ENCODE peak calls at places on chromosomes 7 and 10, in ten cellular contexts. C is heart right ventricle; A is naive thymus-derived CD4-positive, alpha-beta T cell; I is IMR-90; W is MM.1S; P is left lung; E is PC-9; T is tibial nerve; B is NT2/D1; V is ovary. R is an unnamed sample. For H3K4me1, the result is how much of the 10 kb centered on the place peaks cover.

GRCh38 chr7:157476201-157476600 is 139.4 kb downstream of the DNAJB6 start:
- DNase-seq in B (no peak), C (no peak), E (no peak), W (no peak), A (no peak), I (no peak), P (no peak), V (no peak), T (no peak), R (no peak)

GRCh38 chr10:127834221-127834620 is 58.5 kb downstream of the CLRN3 start:
- DNase-seq in T (no peak), B (no peak), P (no peak), E (no peak), C (peak), V (no peak), A (no peak), I (no peak), W (no peak), R (no peak)

GRCh38 chr7:27124096-27124978 is 6.2 kb downstream of the HOXA4 start:
- DNase-seq in I (peak), P (peak), W (no peak), C (no peak), E (no peak), T (no peak), B (no peak), A (no peak), V (peak), R (no peak)

GRCh38 chr10:37857287-37858211 is at the start of gene ZNF248:
- DNase-seq in T (peak), A (peak), V (peak), P (peak), C (peak), W (peak), I (peak), B (peak), E (peak), R (peak)

GRCh38 chr10:29861811-29862505 is 197.4 kb downstream of the JCAD start:
- DNase-seq in T (no peak), B (no peak), C (no peak), E (no peak), A (no peak), P (no peak), I (no peak), V (no peak), W (no peak), R (no peak)

GRCh38 chr7:85521108-85521694 is 334.3 kb upstream of the SEMA3D start:
- DNase-seq in V (no peak), P (no peak), W (no peak), C (no peak), T (no peak), B (no peak), E (no peak), I (peak), A (no peak), R (no peak)

GRCh38 chr10:104779701-104780100 is 138.6 kb downstream of the SORCS3 start:
- DNase-seq in C (no peak), W (no peak), T (no peak), I (no peak), V (no peak), B (no peak), E (no peak), P (no peak), A (no peak), R (no peak)

GRCh38 chr10:42986618-42987017 is 90.3 kb upstream of the RET start:
- DNase-seq in E (no peak), W (no peak), T (no peak), B (no peak), A (no peak), I (peak), C (no peak), V (no peak), P (no peak), R (no peak)

GRCh38 chr10:82267960-82268359 is 393.0 kb downstream of the NRG3 start:
- DNase-seq in P (no peak), V (no peak), B (no peak), E (no peak), A (no peak), I (no peak), C (no peak), T (no peak), W (peak), R (no peak)

GRCh38 chr7:99949645-99950228 is 20.3 kb upstream of the GJC3 start:
- DNase-seq in A (peak), T (no peak), P (no peak), I (peak), E (no peak), C (no peak), B (no peak), W (no peak), V (no peak), R (no peak)

GRCh38 chr7:150404172-150404784 is 25.1 kb downstream of the ZNF775 start:
- DNase-seq in P (no peak), C (no peak), E (no peak), I (no peak), A (peak), B (no peak), V (no peak), W (no peak), T (no peak), R (no peak)

GRCh38 chr7:57245206-57245605 is 113.0 kb upstream of the ZNF479 start:
- DNase-seq in W (no peak), I (no peak), A (no peak), T (no peak), E (no peak), B (no peak), V (no peak), C (no peak), P (no peak), R (no peak)

GRCh38 chr10:29702288-29703164 is 67.8 kb upstream of the SVIL start:
- DNase-seq in C (no peak), W (no peak), V (no peak), E (no peak), T (no peak), B (no peak), P (no peak), A (peak), I (peak), R (no peak)

GRCh38 chr7:88230646-88231045 is 10.8 kb upstream of the SRI start:
- DNase-seq in V (no peak), B (no peak), I (no peak), C (no peak), E (no peak), P (no peak), W (no peak), A (no peak), T (no peak), R (no peak)
- H3K4me1 ChIP-seq in V (under half), B (under half), I (under half), C (under half), E (under half), P (under half), W (under half), A (under half), T (under half), R (under half)

GRCh38 chr10:46270086-46270811 is 16.5 kb upstream of the ANTXRL start:
- DNase-seq in C (no peak), V (no peak), I (no peak), W (no peak), B (no peak), P (no peak), E (no peak), T (no peak), A (no peak), R (no peak)

GRCh38 chr10:46266506-46266985 is 20.3 kb upstream of the ANTXRL start:
- DNase-seq in B (no peak), E (no peak), I (no peak), V (no peak), C (no peak), T (no peak), P (no peak), A (no peak), W (no peak), R (no peak)

GRCh38 chr10:46265981-46266505 is 20.8 kb upstream of the ANTXRL start:
- DNase-seq in E (no peak), T (no peak), A (no peak), V (no peak), P (no peak), B (no peak), W (no peak), C (no peak), I (no peak), R (no peak)

GRCh38 chr10:46267132-46267985 is 19.4 kb upstream of the ANTXRL start:
- DNase-seq in P (no peak), I (no peak), B (no peak), E (no peak), W (no peak), V (no peak), T (no peak), A (no peak), C (no peak), R (no peak)

DNA sequence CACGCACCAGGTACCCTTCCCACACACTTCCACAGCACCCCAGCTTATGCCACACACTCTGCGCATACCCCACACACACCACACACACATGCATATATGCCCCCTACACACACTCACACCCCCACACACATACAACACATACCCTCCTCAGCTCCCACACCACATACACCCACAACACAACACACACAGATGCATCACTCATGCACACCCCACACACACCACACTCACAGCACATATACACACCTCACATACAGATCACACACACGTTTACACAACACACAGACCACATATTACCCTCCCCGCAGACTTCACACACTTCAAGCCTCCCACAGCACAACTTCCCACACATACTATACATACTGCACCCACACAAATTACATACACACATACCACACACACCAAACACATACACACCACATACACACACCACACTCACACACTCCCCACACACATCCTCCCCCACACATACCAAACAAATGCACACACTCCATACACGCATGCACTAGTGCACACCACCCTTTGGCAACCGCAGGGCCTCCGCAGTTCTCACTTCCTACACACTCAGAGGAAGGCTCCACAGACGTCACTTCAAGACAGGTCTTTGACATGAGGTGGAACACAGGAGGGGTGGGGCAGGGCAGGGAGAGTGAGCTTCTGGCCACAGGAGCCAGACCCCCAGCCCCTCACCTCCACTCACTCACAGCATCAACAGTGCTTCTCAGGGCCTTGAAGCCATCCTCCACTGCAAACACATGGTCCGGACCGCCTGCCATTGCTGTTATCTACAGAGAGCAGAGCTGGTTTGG is 18.5 kb upstream of the ANTXRL start:
- DNase-seq in P (no peak), B (no peak), W (no peak), V (no peak), E (no peak), T (no peak), C (no peak), A (peak), I (no peak), R (no peak)
- H3K4me1 ChIP-seq in P (under half), B (under half), W (under half), V (under half), E (under half), T (under half), C (under half), A (under half), I (under half), R (under half)

DNA sequence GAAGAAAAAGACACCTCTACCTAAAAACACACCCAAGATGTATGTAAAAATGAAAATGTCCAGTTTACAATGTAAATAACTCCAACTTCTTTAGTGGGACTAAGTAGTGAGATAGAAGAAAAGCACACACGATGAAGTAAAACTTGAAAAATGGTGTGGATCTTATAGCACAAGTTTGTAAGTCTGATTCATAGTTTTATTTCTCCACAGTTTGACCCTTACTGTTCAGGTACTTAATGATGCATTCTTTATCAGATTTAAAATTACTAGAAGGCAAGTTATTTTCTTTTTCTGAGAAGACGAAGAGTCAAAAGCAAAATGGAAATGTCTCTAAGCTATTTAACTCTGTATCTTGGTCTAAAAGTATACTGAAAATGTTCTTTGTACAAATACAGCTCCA is 6.1 kb downstream of the NAMPT start:
- DNase-seq in A (no peak), C (no peak), P (no peak), B (no peak), W (no peak), I (no peak), V (no peak), T (no peak), E (no peak), R (no peak)
- H3K4me1 ChIP-seq in A (under half), C (under half), P (under half), B (under half), W (under half), I (under half), V (under half), T (under half), E (under half), R (under half)

DNA sequence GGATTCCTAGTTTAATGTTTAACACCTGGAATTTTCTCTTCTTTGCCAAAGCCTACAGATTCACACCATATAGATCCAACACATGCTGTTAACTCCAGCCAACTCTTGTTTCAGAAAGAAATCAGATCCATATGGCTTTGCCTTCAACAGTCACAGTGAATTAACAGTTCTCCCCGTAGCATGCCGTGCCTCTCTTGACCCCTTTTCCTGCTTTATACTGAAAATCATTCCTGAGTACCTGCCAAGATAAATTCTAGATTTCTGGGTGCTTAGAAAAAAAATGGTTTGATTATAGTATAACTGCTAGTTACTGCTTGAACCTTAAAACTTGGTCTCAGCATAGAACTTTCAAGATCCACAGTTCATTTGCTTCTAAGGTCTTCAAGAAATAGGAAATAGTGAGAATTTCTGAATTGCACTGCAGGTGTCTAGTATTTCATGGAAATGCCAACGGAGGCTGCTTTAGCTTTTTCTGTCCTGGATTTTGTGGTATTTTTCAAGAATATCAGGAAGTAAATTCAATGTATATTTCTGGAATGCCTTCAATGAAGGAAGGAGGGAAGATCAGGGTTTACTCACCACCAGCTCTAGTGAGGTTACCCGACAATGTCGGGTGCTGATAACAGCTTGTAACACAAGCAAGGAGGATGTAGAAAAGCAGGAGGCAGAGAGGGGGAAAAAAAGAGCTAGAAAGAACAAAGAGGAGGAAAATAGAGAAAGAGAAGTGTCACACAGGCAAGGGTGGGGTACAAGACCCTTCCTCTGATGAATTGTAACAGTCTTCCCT is 6.6 kb downstream of the AASS start:
- DNase-seq in P (no peak), T (no peak), W (no peak), I (peak), C (no peak), B (no peak), E (no peak), A (peak), V (no peak), R (no peak)
- H3K4me1 ChIP-seq in P (under half), T (under half), W (under half), I (under half), C (under half), B (under half), E (under half), A (under half), V (under half), R (under half)

GRCh38 chr10:60916025-60916424 is 28.0 kb downstream of the RHOBTB1 start:
- DNase-seq in B (no peak), V (no peak), W (no peak), I (no peak), T (no peak), A (no peak), P (no peak), C (no peak), E (no peak), R (no peak)
- H3K4me1 ChIP-seq in B (under half), V (under half), W (under half), I (under half), T (under half), A (under half), P (under half), C (under half), E (under half), R (under half)

DNA sequence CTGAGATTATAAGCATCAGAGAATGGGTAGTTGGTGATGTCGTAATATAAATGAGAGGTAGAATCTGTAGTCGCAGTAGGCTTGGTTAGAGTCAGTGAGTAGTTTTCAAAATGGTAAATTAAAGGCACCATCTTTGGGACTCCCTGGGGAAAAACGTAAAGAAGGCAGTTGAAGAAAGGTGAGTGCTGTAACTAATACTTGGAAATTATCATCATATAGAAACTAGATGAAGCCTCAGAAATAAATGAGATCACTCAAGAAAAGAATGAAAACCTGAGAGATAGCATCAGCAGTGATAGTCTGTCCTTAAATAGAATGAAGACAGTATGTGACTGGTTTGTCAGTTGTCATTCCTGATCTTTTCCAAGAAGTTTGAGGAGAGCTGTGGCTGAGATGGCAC is 23.8 kb downstream of the PALS2 start:
- DNase-seq in W (no peak), C (no peak), P (no peak), A (no peak), E (no peak), I (no peak), B (no peak), V (no peak), T (no peak), R (no peak)
- H3K4me1 ChIP-seq in W (under half), C (under half), P (under half), A (under half), E (under half), I (under half), B (under half), V (under half), T (under half), R (under half)

DNA sequence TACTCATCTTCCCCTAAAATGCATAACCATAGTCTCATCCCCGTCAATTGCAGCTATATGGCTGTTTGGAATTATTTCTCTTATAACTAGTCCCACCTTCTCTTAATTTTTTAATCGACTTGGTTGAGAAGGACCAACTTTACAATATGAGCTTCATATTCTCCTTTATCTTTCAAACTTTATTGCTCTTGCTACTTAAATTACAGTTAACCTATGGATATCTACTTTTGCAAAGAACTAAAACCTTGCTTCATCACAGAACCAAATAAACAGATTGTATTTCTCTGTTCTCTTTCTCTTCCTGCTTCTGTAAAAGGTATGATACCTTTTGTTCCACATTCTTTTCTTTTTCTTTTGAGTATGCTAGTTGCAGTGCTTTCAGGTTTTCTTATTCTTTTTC is 6.1 kb downstream of the CREM start:
- DNase-seq in T (no peak), E (no peak), W (no peak), A (no peak), B (no peak), V (no peak), C (no peak), I (no peak), P (no peak), R (no peak)
- H3K4me1 ChIP-seq in T (under half), E (under half), W (under half), A (under half), B (under half), V (under half), C (under half), I (under half), P (under half), R (under half)

GRCh38 chr10:109883859-109884771 is 39.2 kb downstream of the XPNPEP1 start:
- DNase-seq in P (peak), W (peak), T (peak), V (peak), E (peak), I (peak), B (peak), A (peak), C (peak), R (peak)

GRCh38 chr10:109887776-109888175 is 35.5 kb downstream of the XPNPEP1 start:
- DNase-seq in I (no peak), P (no peak), T (no peak), V (no peak), E (no peak), B (no peak), A (no peak), C (no peak), W (no peak), R (no peak)

GRCh38 chr10:109887272-109887671 is 36.0 kb downstream of the XPNPEP1 start:
- DNase-seq in C (no peak), B (no peak), E (no peak), W (no peak), T (no peak), I (peak), V (no peak), P (no peak), A (no peak), R (no peak)

GRCh38 chr10:109886037-109886787 is 37.1 kb downstream of the XPNPEP1 start:
- DNase-seq in C (no peak), V (no peak), I (no peak), P (no peak), B (no peak), T (no peak), W (no peak), E (no peak), A (no peak), R (no peak)

DNA sequence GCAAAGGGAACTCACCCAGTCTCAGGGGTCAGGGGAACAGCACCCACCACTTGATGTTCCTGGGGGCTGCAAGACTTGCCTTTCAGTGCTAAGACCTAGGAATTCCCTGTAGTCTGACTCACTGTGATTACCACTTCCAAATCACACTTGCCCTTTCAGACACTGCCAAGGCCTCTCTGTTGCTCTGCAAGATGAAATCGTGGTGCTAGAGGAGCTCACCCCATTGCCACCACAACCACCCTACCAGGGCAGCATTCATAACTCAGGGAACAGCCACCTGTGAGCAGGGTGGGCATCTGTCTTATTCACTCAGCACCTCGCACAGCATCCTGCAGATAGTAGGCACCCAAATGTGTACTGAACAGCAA is 36.5 kb downstream of the XPNPEP1 start:
- DNase-seq in C (no peak), A (no peak), T (no peak), E (no peak), B (no peak), V (no peak), I (peak), W (no peak), P (no peak), R (no peak)
- H3K4me1 ChIP-seq in C (under half), A (under half), T (under half), E (under half), B (under half), V (under half), I (under half), W (under half), P (under half), R (half or more)

GRCh38 chr10:18197706-18198105 is 57.5 kb downstream of the CACNB2 start:
- DNase-seq in E (no peak), T (no peak), P (no peak), B (no peak), V (no peak), A (no peak), C (no peak), I (no peak), W (no peak), R (no peak)
- H3K4me1 ChIP-seq in E (under half), T (under half), P (under half), B (under half), V (under half), A (under half), C (under half), I (under half), W (under half), R (under half)

R was measured in ascending aorta.